ENCODE peak calls at places on chromosomes 13 and 19, in eight cellular contexts. D is IMR-90; T is CD8-positive, alpha-beta memory T cell; L is left ventricle myocardium inferior; R is AG04450; X is skeletal muscle cell; M is CD4-positive, CD25-positive, alpha-beta regulatory T cell; K is cardiac muscle cell. O is an unnamed sample.

GRCh38 chr13:99086869-99087129 is 108.9 kb upstream of the DOCK9 start:
- DNase-seq in M (no peak), R (no peak), X (no peak), T (peak), L (peak), D (no peak), K (no peak), O (no peak)

GRCh38 chr13:95176611-95177259 is 124.5 kb downstream of the ABCC4 start:
- DNase-seq in M (peak), K (peak), X (no peak), L (no peak), D (peak), R (no peak), T (peak), O (no peak)

GRCh38 chr19:11814707-11815050 is 606 bp downstream of the ZNF440 start:
- DNase-seq in T (no peak), M (no peak), R (no peak), K (peak), X (no peak), D (peak), L (no peak), O (no peak)

GRCh38 chr13:47499358-47500150 is 501.5 kb downstream of the SUCLA2 start:
- DNase-seq in M (no peak), R (peak), D (peak), K (peak), L (no peak), T (no peak), X (peak), O (no peak)

GRCh38 chr19:12969292-12969988 is at the start of gene DAND5:
- DNase-seq in R (no peak), K (no peak), L (peak), D (no peak), M (no peak), T (no peak), X (no peak), O (no peak)

GRCh38 chr19:39858541-39858940 is 12.4 kb upstream of the FBL start:
- DNase-seq in X (no peak), M (no peak), L (peak), R (no peak), D (peak), K (no peak), T (no peak), O (no peak)

GRCh38 chr19:50427997-50428425 is 4.7 kb upstream of the MYBPC2 start:
- DNase-seq in M (peak), K (peak), T (peak), D (peak), X (peak), R (peak), L (peak), O (no peak)

GRCh38 chr19:13881692-13882418 is 4.9 kb downstream of the NANOS3 start:
- DNase-seq in L (no peak), X (no peak), K (peak), D (peak), M (no peak), T (peak), R (no peak), O (peak)

GRCh38 chr19:40229484-40229883 is 3.0 kb upstream of the CCNP start:
- DNase-seq in T (no peak), M (no peak), R (no peak), X (no peak), L (no peak), D (peak), K (no peak), O (peak)

GRCh38 chr13:106109391-106109791 is 426.1 kb downstream of the EFNB2 start:
- DNase-seq in X (no peak), K (no peak), T (no peak), D (peak), M (no peak), L (no peak), R (no peak), O (no peak)

GRCh38 chr19:8392017-8392591 is 1.9 kb downstream of the RAB11B start:
- DNase-seq in M (no peak), X (no peak), R (no peak), D (no peak), L (peak), K (peak), T (no peak), O (no peak)

GRCh38 chr13:27919934-27920676 is at the start of gene PDX1:
- DNase-seq in M (no peak), T (no peak), D (no peak), R (no peak), X (no peak), K (no peak), L (peak), O (no peak)

GRCh38 chr19:34259367-34259865 is 5.1 kb downstream of the GARRE1 start:
- DNase-seq in K (no peak), D (peak), M (no peak), X (no peak), R (no peak), T (no peak), L (no peak), O (no peak)

GRCh38 chr19:13881231-13881691 is 4.3 kb downstream of the NANOS3 start:
- DNase-seq in T (peak), D (peak), X (peak), L (no peak), R (no peak), K (peak), M (no peak), O (peak)

GRCh38 chr13:106520205-106521004 is 15.1 kb downstream of the EFNB2 start:
- DNase-seq in L (no peak), D (peak), R (no peak), X (no peak), K (peak), M (no peak), T (no peak), O (no peak)

GRCh38 chr13:21837841-21838551 is 167.1 kb downstream of the FGF9 start:
- DNase-seq in R (no peak), M (no peak), T (no peak), D (peak), K (no peak), L (no peak), X (no peak), O (no peak)

GRCh38 chr13:40355126-40355719 is 311.2 kb downstream of the FOXO1 start:
- DNase-seq in R (no peak), K (no peak), L (no peak), X (no peak), T (no peak), D (no peak), M (no peak), O (no peak)

GRCh38 chr19:43941209-43941608 is 6.1 kb upstream of the ZNF45 start:
- DNase-seq in X (no peak), D (no peak), K (no peak), T (no peak), R (no peak), L (no peak), M (no peak), O (no peak)

GRCh38 chr13:99436013-99436412 is 65.3 kb upstream of the TM9SF2 start:
- DNase-seq in M (no peak), T (no peak), X (no peak), K (no peak), R (no peak), L (no peak), D (no peak), O (no peak)

GRCh38 chr13:44368599-44369368 is 4.8 kb upstream of the SERP2 start:
- DNase-seq in T (no peak), L (no peak), X (no peak), R (no peak), D (no peak), K (no peak), M (no peak), O (peak)
- H3K4me3 ChIP-seq in T (no peak), L (no peak), X (no peak), R (no peak), D (no peak), K (no peak), M (no peak), O (no peak)

DNA sequence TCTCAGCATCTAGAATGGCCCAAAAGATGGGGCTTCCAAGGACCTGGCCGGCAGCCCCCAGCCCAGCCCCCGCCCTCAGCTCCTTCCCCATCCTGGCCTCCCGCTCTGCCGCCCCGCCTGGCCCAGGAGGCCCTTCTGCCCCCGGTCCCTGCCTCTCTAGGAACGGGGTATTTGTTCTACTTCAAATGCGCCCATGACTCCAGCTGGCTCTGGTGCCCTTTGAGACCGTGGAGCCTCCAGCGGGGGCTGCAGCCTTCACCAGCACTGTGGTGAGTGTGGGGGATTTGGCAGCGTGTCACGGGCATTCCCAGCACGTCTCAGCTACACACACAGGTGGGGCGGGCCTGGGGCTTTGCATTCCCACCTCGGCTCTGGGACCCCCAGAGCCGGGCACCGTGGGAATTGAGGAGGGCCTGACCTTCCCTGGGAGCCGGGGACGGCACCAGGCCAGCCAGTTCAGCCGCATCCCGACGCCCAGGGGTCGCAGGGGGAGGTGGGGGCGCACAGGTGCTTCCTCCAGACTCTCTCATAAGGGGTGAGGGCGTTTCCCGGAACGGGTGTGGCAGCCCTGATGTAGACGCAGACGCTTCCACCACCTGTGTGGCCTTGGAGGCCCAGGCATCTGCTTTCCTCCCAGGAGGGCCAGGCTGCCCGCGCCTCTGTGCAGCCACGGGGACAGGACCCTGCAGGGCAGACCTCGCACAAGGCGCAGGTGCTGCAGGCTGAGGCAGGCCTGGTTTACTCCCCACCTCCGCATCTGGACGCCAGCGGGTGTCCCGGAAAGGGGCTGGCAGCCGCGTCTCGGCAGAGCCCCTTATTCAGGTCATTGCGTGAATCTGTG is 947 bp downstream of the ATP4B start:
- DNase-seq in D (no peak), K (no peak), T (no peak), X (no peak), L (peak), R (no peak), M (no peak), O (no peak)
- H3K4me3 ChIP-seq in D (no peak), K (no peak), T (no peak), X (no peak), L (no peak), R (no peak), M (no peak), O (no peak)

GRCh38 chr19:19388568-19389555 is 16.6 kb upstream of the GATAD2A start:
- DNase-seq in L (no peak), M (no peak), D (no peak), X (no peak), R (no peak), K (no peak), T (no peak), O (no peak)
- H3K4me3 ChIP-seq in L (no peak), M (peak), D (no peak), X (no peak), R (no peak), K (no peak), T (peak), O (no peak)

DNA sequence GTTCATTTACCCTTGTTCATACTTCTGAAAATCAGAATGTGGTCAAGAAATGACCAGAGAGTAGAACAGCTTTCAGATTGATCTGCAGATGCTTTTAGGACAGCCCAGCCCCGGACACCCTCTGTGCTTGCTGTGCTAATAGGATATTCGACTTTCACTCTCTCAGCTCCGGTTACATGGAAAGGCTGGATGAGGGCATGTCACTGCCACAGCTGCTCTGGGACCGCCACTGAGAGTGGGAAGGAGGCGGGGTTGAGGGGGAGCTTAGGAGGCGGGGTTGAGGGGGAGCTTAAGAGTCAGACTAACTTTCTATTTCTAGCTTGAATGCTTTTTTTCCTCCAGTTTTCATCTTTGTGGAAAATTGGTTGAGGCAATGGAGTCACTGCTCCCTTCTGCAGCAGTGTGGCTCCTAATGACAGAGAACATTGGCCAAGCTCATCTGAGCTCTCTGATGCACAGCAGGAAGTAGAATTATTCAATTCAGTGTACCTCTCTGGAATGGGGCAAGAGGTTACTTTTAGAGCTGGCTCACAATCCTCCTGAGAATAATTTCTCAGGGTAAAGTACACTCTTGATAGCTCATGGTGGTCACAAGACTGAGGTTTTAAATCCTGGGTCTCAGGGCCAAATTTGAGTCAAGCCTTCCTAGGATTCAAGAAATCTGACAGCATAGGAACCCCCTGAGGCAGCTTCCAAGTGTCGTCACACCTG is 74.6 kb upstream of the NPAS1 start:
- DNase-seq in L (peak), T (no peak), K (peak), R (no peak), M (no peak), D (peak), X (no peak), O (no peak)
- H3K4me3 ChIP-seq in L (peak), T (no peak), K (no peak), R (no peak), M (no peak), D (no peak), X (peak), O (no peak)

GRCh38 chr19:30225615-30226463 is 146.3 kb upstream of the ZNF536 start:
- DNase-seq in R (no peak), M (no peak), T (no peak), X (no peak), L (no peak), D (no peak), K (no peak), O (no peak)

GRCh38 chr19:30227661-30228112 is 144.5 kb upstream of the ZNF536 start:
- DNase-seq in T (no peak), R (no peak), K (peak), X (no peak), M (no peak), D (peak), L (peak), O (no peak)

GRCh38 chr19:30227071-30227621 is 145.0 kb upstream of the ZNF536 start:
- DNase-seq in D (no peak), L (no peak), X (no peak), R (no peak), T (no peak), M (no peak), K (no peak), O (no peak)

GRCh38 chr19:30224689-30225606 is 147.2 kb upstream of the ZNF536 start:
- DNase-seq in D (no peak), T (no peak), K (peak), R (no peak), M (no peak), X (no peak), L (no peak), O (no peak)

GRCh38 chr19:30226464-30227070 is 145.6 kb upstream of the ZNF536 start:
- DNase-seq in T (no peak), D (no peak), M (no peak), L (no peak), K (no peak), X (no peak), R (no peak), O (no peak)
- H3K4me3 ChIP-seq in T (no peak), D (no peak), M (peak), L (peak), K (peak), X (peak), R (no peak), O (no peak)

GRCh38 chr19:55406869-55407624 is 541 bp downstream of the UBE2S start:
- DNase-seq in T (no peak), R (no peak), L (peak), M (no peak), K (peak), X (no peak), D (no peak), O (no peak)

GRCh38 chr19:55408320-55408836 is 790 bp upstream of the UBE2S start:
- DNase-seq in M (no peak), L (no peak), D (no peak), X (no peak), K (no peak), R (no peak), T (no peak), O (no peak)

GRCh38 chr19:55407625-55408319 is at the start of gene UBE2S:
- DNase-seq in D (peak), L (peak), R (peak), T (peak), M (peak), K (peak), X (peak), O (peak)

GRCh38 chr19:55406091-55406868 is 1.3 kb downstream of the UBE2S start:
- DNase-seq in L (no peak), D (no peak), K (no peak), M (no peak), T (no peak), X (no peak), R (no peak), O (no peak)

GRCh38 chr19:55405638-55406037 is 1.9 kb downstream of the UBE2S start:
- DNase-seq in L (no peak), T (no peak), X (no peak), R (no peak), K (no peak), M (no peak), D (no peak), O (no peak)
- H3K4me3 ChIP-seq in L (no peak), T (no peak), X (peak), R (peak), K (peak), M (peak), D (peak), O (no peak)

GRCh38 chr19:3027981-3028304 is 1.1 kb downstream of the TLE2 start:
- DNase-seq in T (no peak), D (no peak), M (no peak), K (no peak), L (no peak), X (no peak), R (no peak), O (no peak)
- H3K4me3 ChIP-seq in T (peak), D (no peak), M (no peak), K (peak), L (peak), X (no peak), R (no peak), O (no peak)

O was measured in Jurkat, Clone E6-1.